ENCODE peak calls at places on chromosomes 1 and 21, in six cellular contexts. Y, Z, J, S, M and V are unnamed samples. For H3K9me3, the result is how much of the 10 kb centered on the place peaks cover.

GRCh38 chr1:93630168-93630567 is 51.5 kb downstream of the BCAR3 start:
- DNase-seq in Y (no peak), Z (no peak), S (no peak), M (peak), J (no peak), V (no peak)

GRCh38 chr1:53348491-53349368 is 20.9 kb upstream of the LRP8 start:
- DNase-seq in Y (no peak), J (no peak), S (no peak), M (no peak), Z (peak), V (no peak)

GRCh38 chr1:231272880-231273279 is 31.9 kb downstream of the GNPAT start:
- DNase-seq in Y (no peak), S (no peak), Z (no peak), M (no peak), J (peak), V (peak)

GRCh38 chr1:43018091-43018490 is 59.4 kb upstream of the SLC2A1 start:
- DNase-seq in Y (no peak), J (no peak), Z (no peak), S (no peak), M (no peak), V (no peak)

GRCh38 chr1:160094291-160094625 is 4.2 kb downstream of the IGSF8 start:
- DNase-seq in Y (no peak), M (no peak), J (no peak), S (no peak), Z (no peak), V (no peak)

GRCh38 chr1:170273556-170274501 is 128.1 kb downstream of the NTMT2 start:
- DNase-seq in S (no peak), M (no peak), Z (no peak), J (peak), Y (peak), V (no peak)

GRCh38 chr1:161215079-161215478 is at the start of gene FCER1G:
- DNase-seq in S (no peak), J (no peak), Z (no peak), Y (peak), M (no peak), V (no peak)

GRCh38 chr21:46179708-46180078 is 4.6 kb downstream of the SPATC1L start:
- DNase-seq in M (no peak), Y (no peak), Z (no peak), S (no peak), J (no peak), V (no peak)

GRCh38 chr1:186154651-186155050 is 220.4 kb downstream of the TPR start:
- DNase-seq in M (no peak), Y (no peak), Z (no peak), J (no peak), S (no peak), V (peak)

GRCh38 chr1:209645574-209646452 is 6.4 kb downstream of the LAMB3 start:
- DNase-seq in S (no peak), Y (no peak), Z (no peak), M (no peak), J (no peak), V (no peak)

GRCh38 chr1:175902281-175902680 is 158.9 kb upstream of the TNR start:
- DNase-seq in J (no peak), Y (no peak), M (no peak), S (no peak), Z (no peak), V (no peak)

GRCh38 chr1:32816676-32817158 is 441 bp downstream of the YARS1 start:
- DNase-seq in J (peak), S (peak), Y (no peak), M (peak), Z (no peak), V (peak)

GRCh38 chr1:64508521-64509096 is 38.7 kb downstream of the CACHD1 start:
- DNase-seq in Y (no peak), M (no peak), Z (no peak), S (no peak), J (no peak), V (no peak)

DNA sequence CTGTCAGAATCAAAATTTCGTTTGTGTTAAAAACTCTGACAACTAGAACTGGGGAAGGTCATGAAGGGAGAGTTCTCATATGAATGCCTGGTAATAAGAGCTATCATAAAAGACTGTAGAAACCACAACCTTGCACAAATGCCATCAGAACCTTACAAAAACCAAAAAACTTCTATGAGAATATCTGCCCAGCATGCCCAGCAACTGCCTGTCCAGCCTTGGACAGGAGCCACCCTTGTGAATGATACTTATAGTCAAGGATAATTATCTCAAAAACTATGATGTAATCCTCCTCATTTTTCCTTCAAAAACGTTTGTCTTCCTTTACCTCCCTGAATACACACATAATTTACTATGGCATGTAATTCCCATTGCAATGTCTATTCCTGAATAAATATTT is 53.4 kb upstream of the C1orf185 start:
- DNase-seq in Y (no peak), J (no peak), S (no peak), M (no peak), Z (no peak), V (no peak)
- H3K9me3 ChIP-seq in Y (under half), J (under half), S (under half), M (under half), Z (under half), V (under half)

GRCh38 chr1:82836246-82836645 is 1035.5 kb downstream of the ADGRL2 start:
- DNase-seq in M (no peak), J (peak), S (no peak), Z (no peak), Y (no peak), V (no peak)

GRCh38 chr1:82829527-82829926 is 1028.8 kb downstream of the ADGRL2 start:
- DNase-seq in Z (no peak), S (no peak), J (no peak), Y (no peak), M (no peak), V (no peak)

GRCh38 chr1:82830695-82831380 is 1030.1 kb downstream of the ADGRL2 start:
- DNase-seq in S (no peak), M (no peak), J (no peak), Y (no peak), Z (no peak), V (no peak)
- H3K9me3 ChIP-seq in S (under half), M (under half), J (under half), Y (under half), Z (under half), V (under half)

GRCh38 chr1:75708910-75709309 is 15.6 kb upstream of the ACADM start:
- DNase-seq in S (no peak), J (peak), Y (no peak), M (peak), Z (no peak), V (peak)

GRCh38 chr1:75712306-75712705 is 12.2 kb upstream of the ACADM start:
- DNase-seq in S (no peak), J (peak), Y (no peak), Z (no peak), M (peak), V (peak)

GRCh38 chr1:75707191-75707590 is 17.3 kb upstream of the ACADM start:
- DNase-seq in Z (no peak), M (peak), J (no peak), Y (no peak), S (no peak), V (no peak)

DNA sequence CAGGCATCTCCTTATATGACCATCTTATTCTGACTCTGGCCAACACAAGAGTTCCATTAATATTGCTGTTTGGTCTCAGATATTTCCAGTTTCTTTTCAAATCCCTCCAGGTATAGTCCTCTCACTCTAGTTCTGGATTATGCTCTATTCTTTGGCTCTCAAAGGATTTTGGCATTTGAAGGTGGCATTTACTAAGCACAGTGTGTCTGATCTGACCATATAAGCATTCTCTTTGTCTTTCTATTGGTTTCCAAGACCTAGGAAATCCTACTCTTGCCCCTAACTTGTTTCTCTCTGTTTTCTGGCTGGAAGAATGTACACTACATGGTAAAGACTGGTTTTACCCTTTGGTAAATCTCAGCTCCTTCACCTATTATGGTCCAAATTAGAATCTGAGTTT is 12.7 kb upstream of the ACADM start:
- DNase-seq in M (no peak), S (no peak), Z (no peak), J (no peak), Y (no peak), V (no peak)
- H3K9me3 ChIP-seq in M (under half), S (under half), Z (under half), J (under half), Y (under half), V (under half)

GRCh38 chr21:21324297-21324696 is 326.1 kb downstream of the NCAM2 start:
- DNase-seq in J (no peak), M (peak), S (no peak), Y (no peak), Z (no peak), V (no peak)
- H3K9me3 ChIP-seq in J (under half), M (under half), S (under half), Y (under half), Z (under half), V (under half)

DNA sequence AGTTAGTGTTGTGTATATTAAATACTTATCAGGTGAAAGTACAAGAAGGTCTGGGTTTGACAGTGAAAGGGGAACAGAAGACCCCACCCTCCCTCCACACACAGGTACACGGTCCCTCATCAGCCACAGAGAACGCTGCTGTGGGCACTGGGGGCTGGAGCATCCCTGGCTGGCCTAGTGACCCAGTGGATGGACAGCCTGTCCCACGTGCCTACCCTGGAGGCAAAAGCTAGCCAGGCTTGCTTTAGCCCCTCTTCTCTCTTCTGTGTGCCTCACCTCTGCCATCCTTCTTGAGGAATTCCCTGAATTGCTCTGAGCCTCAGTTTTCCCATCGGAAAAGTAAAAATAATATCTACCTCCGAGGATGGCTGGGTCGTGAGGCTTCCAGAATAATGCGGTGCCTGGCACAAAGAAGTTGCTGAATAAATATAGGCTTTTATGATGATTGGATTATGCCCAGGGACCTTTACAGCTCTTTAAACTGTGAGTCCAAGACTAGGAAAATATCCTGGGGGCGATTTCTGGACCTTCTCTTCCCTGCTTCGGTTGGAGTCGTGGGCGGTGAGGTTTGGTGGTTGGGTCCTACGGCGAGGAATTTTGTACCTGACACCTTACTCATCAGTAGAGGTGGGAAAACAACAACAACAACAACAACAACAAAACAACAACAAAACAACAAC is 918 bp downstream of the IFNLR1 start:
- DNase-seq in J (no peak), Y (no peak), S (no peak), Z (no peak), M (peak), V (no peak)
- H3K9me3 ChIP-seq in J (under half), Y (under half), S (under half), Z (under half), M (under half), V (under half)

GRCh38 chr1:47340227-47340626 is 6.6 kb downstream of the CMPK1 start:
- DNase-seq in Z (no peak), Y (no peak), J (peak), S (no peak), M (no peak), V (no peak)

GRCh38 chr1:47334765-47335435 is 1.3 kb downstream of the CMPK1 start:
- DNase-seq in Z (no peak), Y (no peak), J (peak), S (no peak), M (no peak), V (peak)

GRCh38 chr1:47333922-47334764 is 553 bp downstream of the CMPK1 start:
- DNase-seq in M (peak), J (peak), Y (peak), S (peak), Z (peak), V (peak)

GRCh38 chr1:47338249-47339077 is 4.9 kb downstream of the CMPK1 start:
- DNase-seq in S (no peak), Z (no peak), Y (no peak), M (no peak), J (no peak), V (no peak)

GRCh38 chr1:47337350-47337749 is 3.8 kb downstream of the CMPK1 start:
- DNase-seq in Z (no peak), S (no peak), Y (no peak), M (no peak), J (no peak), V (no peak)
- H3K9me3 ChIP-seq in Z (under half), S (under half), Y (under half), M (under half), J (under half), V (under half)

DNA sequence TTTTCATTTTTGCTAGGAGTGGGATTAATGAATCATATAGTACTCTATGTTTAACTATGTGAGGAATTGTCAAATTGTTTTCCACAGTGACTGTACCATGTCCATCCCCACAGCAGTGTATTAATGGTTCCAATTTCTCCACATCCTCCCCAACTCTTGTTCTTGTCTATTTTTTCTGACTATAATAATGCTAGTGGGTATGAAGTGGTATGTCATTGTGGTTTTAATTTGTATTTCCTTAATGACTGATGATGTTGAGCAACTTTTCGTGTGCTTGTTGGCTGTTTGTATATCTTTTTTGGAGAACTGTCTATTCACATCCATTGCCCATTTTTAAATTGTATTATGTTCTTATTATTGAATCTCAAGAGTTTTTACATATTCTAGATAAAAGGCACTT is 10.0 kb upstream of the KPRP start:
- DNase-seq in M (no peak), Y (no peak), J (peak), Z (no peak), S (no peak), V (no peak)
- H3K9me3 ChIP-seq in M (under half), Y (under half), J (under half), Z (under half), S (under half), V (under half)

DNA sequence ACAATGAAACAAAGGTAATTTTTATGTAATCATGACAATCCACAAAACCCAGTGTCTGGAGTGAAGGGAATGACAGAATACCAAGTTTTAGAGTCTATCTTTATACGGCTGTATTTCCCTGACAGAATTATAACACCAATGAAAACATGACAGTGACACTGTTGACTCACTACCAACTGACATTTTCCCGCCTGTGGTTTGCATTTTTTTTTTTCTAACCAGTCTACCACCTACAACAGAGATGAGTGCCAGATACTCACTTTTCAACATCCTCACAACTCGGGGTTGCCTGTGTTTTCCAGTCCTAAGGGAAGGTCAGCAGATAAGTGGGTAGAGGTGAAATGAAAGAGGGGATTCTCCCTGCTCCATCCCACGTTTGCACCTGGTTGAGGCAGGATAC is 118.9 kb downstream of the KCNJ6 start:
- DNase-seq in S (no peak), J (no peak), Y (no peak), Z (no peak), M (no peak), V (no peak)
- H3K9me3 ChIP-seq in S (under half), J (under half), Y (under half), Z (under half), M (under half), V (under half)